ENCODE peak calls at places on chromosome 5, in four cellular contexts. W is germinal center, U is brain microvascular endothelial cell, C is iPS DF 19.7. E is an unnamed sample.

GRCh38 chr5:153404747-153405146 is 85.7 kb upstream of the GRIA1 start:
- DNase-seq in W (no peak), U (no peak), C (no peak), E (no peak)

GRCh38 chr5:103271570-103272289 is 13.2 kb downstream of the MACIR start:
- DNase-seq in W (no peak), U (no peak), C (no peak), E (no peak)

GRCh38 chr5:148827723-148828122 is 1.3 kb downstream of the ADRB2 start:
- DNase-seq in W (no peak), U (no peak), C (no peak), E (no peak)

GRCh38 chr5:97338729-97339128 is 155.7 kb upstream of the RIOK2 start:
- DNase-seq in W (no peak), U (no peak), C (no peak), E (no peak)

GRCh38 chr5:163580516-163580915 is 75.1 kb downstream of the MAT2B start:
- DNase-seq in W (no peak), U (no peak), C (no peak), E (no peak)

GRCh38 chr5:141825836-141826560 is 52.2 kb downstream of the PCDH1 start:
- DNase-seq in W (no peak), U (no peak), C (no peak), E (no peak)

GRCh38 chr5:33297760-33298216 is 143.0 kb upstream of the TARS1 start:
- DNase-seq in W (no peak), U (no peak), C (no peak), E (no peak)

GRCh38 chr5:252546-252945 is 18.9 kb upstream of the PDCD6 start:
- DNase-seq in W (no peak), U (no peak), C (no peak), E (no peak)

GRCh38 chr5:151222769-151223446 is 984 bp downstream of the CCDC69 start:
- DNase-seq in W (peak), U (no peak), C (no peak), E (no peak)

GRCh38 chr5:65480306-65480865 is 1.3 kb downstream of the ADAMTS6 start:
- DNase-seq in W (no peak), U (peak), C (no peak), E (no peak)

GRCh38 chr5:179120951-179121666 is 60.9 kb downstream of the ZNF354C start:
- DNase-seq in W (no peak), U (no peak), C (no peak), E (no peak)

GRCh38 chr5:37685211-37685610 is 154.6 kb downstream of the GDNF start:
- DNase-seq in W (no peak), U (no peak), C (no peak), E (no peak)

GRCh38 chr5:125376059-125376641 is 629.7 kb upstream of the ZNF608 start:
- DNase-seq in W (peak), U (no peak), C (no peak), E (no peak)

GRCh38 chr5:124741711-124742496 is 4.5 kb downstream of the ZNF608 start:
- DNase-seq in W (no peak), U (peak), C (no peak), E (no peak)

GRCh38 chr5:111954516-111955337 is 197.7 kb upstream of the NREP start:
- DNase-seq in W (no peak), U (peak), C (no peak), E (no peak)

GRCh38 chr5:135993894-135994514 is 34.8 kb upstream of the TGFBI start:
- DNase-seq in W (no peak), U (peak), C (no peak), E (no peak)

GRCh38 chr5:148739524-148739923 is 85.2 kb upstream of the HTR4 start:
- DNase-seq in W (no peak), U (peak), C (no peak), E (no peak)